ENCODE peak calls at places on chromosome 17, in five cellular contexts. A, O, M, B and S are unnamed samples.

GRCh38 chr17:68707032-68707431 is 105.9 kb upstream of the FAM20A start:
- DNase-seq in B (peak; percentile 33), O (peak; percentile 77), A (no peak), M (peak; percentile 69), S (no peak)

GRCh38 chr17:34651267-34651955 is 72.0 kb downstream of the TMEM132E start:
- DNase-seq in A (no peak), O (no peak), B (no peak), M (no peak), S (no peak)

GRCh38 chr17:64547354-64547753 is 40.6 kb downstream of the CEP95 start:
- DNase-seq in B (no peak), O (no peak), A (no peak), M (no peak), S (no peak)

GRCh38 chr17:64055183-64056142 is 35.0 kb upstream of the ICAM2 start:
- DNase-seq in O (no peak), B (no peak), A (no peak), M (no peak), S (no peak)

GRCh38 chr17:36602030-36602737 is 801 bp downstream of the MRM1 start:
- DNase-seq in B (peak; percentile 30), A (peak; percentile 70), O (no peak), M (no peak), S (no peak)

GRCh38 chr17:66837883-66838665 is 3.2 kb downstream of the CACNG5 start:
- DNase-seq in O (no peak), M (no peak), A (no peak), B (no peak), S (no peak)

GRCh38 chr17:4769628-4770027 is 2.1 kb upstream of the TM4SF5 start:
- DNase-seq in B (peak; percentile 53), A (no peak), M (peak; percentile 55), O (peak; percentile 46), S (no peak)

GRCh38 chr17:37745801-37746426 is 1.1 kb upstream of the HNF1B start:
- DNase-seq in A (peak; percentile 50), M (no peak), B (no peak), O (no peak), S (no peak)

GRCh38 chr17:56876766-56877179 is 37.1 kb downstream of the TRIM25 start:
- DNase-seq in B (peak; percentile 9), O (no peak), M (no peak), A (no peak), S (no peak)

GRCh38 chr17:11996722-11997146 is 541 bp downstream of the ZNF18 start:
- DNase-seq in A (no peak), B (peak; percentile 50), O (peak; percentile 48), M (peak; percentile 46), S (peak; percentile 58)

GRCh38 chr17:28643979-28644781 is 778 bp downstream of the BLTP2 start:
- DNase-seq in M (peak; percentile 53), B (peak; percentile 61), A (peak; percentile 57), O (peak; percentile 50), S (peak; percentile 52)

GRCh38 chr17:43845772-43846171 is 1.2 kb upstream of the CD300LG start:
- DNase-seq in B (no peak), A (no peak), O (no peak), M (no peak), S (no peak)

GRCh38 chr17:82734987-82735866 is at the start of gene FN3K:
- DNase-seq in A (peak; percentile 62), O (no peak), B (peak; percentile 64), M (no peak), S (no peak)

GRCh38 chr17:41486809-41487530 is 2.7 kb downstream of the KRT36 start:
- DNase-seq in A (peak; percentile 46), O (no peak), B (peak; percentile 9), M (no peak), S (peak; percentile 60)

GRCh38 chr17:31275126-31275525 is 21.9 kb downstream of the OMG start:
- DNase-seq in O (no peak), A (no peak), M (peak; percentile 58), B (peak; percentile 36), S (no peak)

GRCh38 chr17:60901222-60901621 is 223.6 kb downstream of the BCAS3 start:
- DNase-seq in M (peak; percentile 20), B (peak; percentile 56), A (no peak), O (peak; percentile 1), S (no peak)

GRCh38 chr17:14301761-14302401 is 1.0 kb downstream of the HS3ST3B1 start:
- DNase-seq in A (peak; percentile 6), M (no peak), O (peak; percentile 30), B (peak; percentile 63), S (peak; percentile 54)

GRCh38 chr17:27980035-27980434 is 62.4 kb upstream of the NLK start:
- DNase-seq in M (peak; percentile 93), A (no peak), O (peak; percentile 16), B (peak; percentile 96), S (no peak)

GRCh38 chr17:58207451-58207850 is 11.6 kb downstream of the MKS1 start:
- DNase-seq in O (no peak), M (no peak), B (no peak), A (no peak), S (no peak)

GRCh38 chr17:43360739-43361498 is 37.9 kb upstream of the ARL4D start:
- DNase-seq in M (peak; percentile 99), B (peak; percentile 100), A (peak; percentile 95), O (peak; percentile 99), S (peak; percentile 98)

GRCh38 chr17:20281860-20282259 is 185.5 kb downstream of the LGALS9B start:
- DNase-seq in B (no peak), M (no peak), A (no peak), O (no peak), S (peak; percentile 86)

GRCh38 chr17:59746849-59747445 is 39.5 kb downstream of the VMP1 start:
- DNase-seq in O (peak; percentile 53), A (no peak), B (peak; percentile 81), M (no peak), S (no peak)

GRCh38 chr17:75712480-75712879 is 8.8 kb upstream of the ITGB4 start:
- DNase-seq in O (no peak), M (peak; percentile 42), B (peak; percentile 19), A (no peak), S (no peak)

GRCh38 chr17:80951121-80952090 is 40.2 kb upstream of the CHMP6 start:
- DNase-seq in O (no peak), M (no peak), A (no peak), B (no peak), S (peak; percentile 30)

GRCh38 chr17:60639019-60639330 is 38.7 kb upstream of the BCAS3 start:
- DNase-seq in A (no peak), O (no peak), M (no peak), B (no peak), S (no peak)

GRCh38 chr17:20127660-20128413 is 118.7 kb downstream of the SPECC1 start:
- DNase-seq in M (peak; percentile 62), O (peak; percentile 44), B (peak; percentile 35), A (no peak), S (no peak)

GRCh38 chr17:42814633-42815399 is 9.3 kb downstream of the BECN1 start:
- DNase-seq in O (peak; percentile 84), A (no peak), B (peak; percentile 98), M (peak; percentile 72), S (no peak)

GRCh38 chr17:7114875-7115614 is 423 bp upstream of the ASGR2 start:
- DNase-seq in O (no peak), B (no peak), A (no peak), M (no peak), S (no peak)

GRCh38 chr17:41548844-41549595 is 20.9 kb upstream of the KRT19 start:
- DNase-seq in A (peak; percentile 99), O (peak; percentile 84), B (peak; percentile 87), M (peak; percentile 82), S (peak; percentile 79)

GRCh38 chr17:77465358-77466041 is 324.7 kb downstream of the SEC14L1 start:
- DNase-seq in B (peak; percentile 79), A (peak; percentile 46), O (peak; percentile 43), M (peak; percentile 55), S (peak; percentile 94)

GRCh38 chr17:48613862-48614694 is 1.0 kb downstream of the HOXB8 start:
- DNase-seq in A (no peak), O (no peak), B (no peak), M (no peak), S (no peak)

GRCh38 chr17:48614904-48615211 is 234 bp downstream of the HOXB8 start:
- DNase-seq in M (no peak), O (no peak), B (no peak), A (no peak), S (no peak)

GRCh38 chr17:48612456-48612853 is 1.6 kb upstream of the HOXB7 start:
- DNase-seq in B (no peak), A (no peak), O (no peak), M (no peak), S (no peak)

GRCh38 chr17:48611681-48612455 is 1.1 kb upstream of the HOXB7 start:
- DNase-seq in A (peak; percentile 80), O (no peak), M (no peak), B (no peak), S (no peak)

GRCh38 chr17:48612854-48613691 is 2.0 kb downstream of the HOXB8 start:
- DNase-seq in M (no peak), A (no peak), B (no peak), O (no peak), S (no peak)
- TF ChIP-seq CTCF in M (peak; percentile 6), A (peak; percentile 44), B (peak; percentile 38), O (no peak), S (peak; percentile 49)

GRCh38 chr17:51087072-51087757 is 33.5 kb downstream of the SPAG9 start:
- DNase-seq in B (peak; percentile 25), O (no peak), A (no peak), M (no peak), S (no peak)
- TF ChIP-seq CTCF in B (no peak), O (no peak), A (no peak), M (no peak), S (no peak)

GRCh38 chr17:48954300-48954755 is 9.7 kb upstream of the SNF8 start:
- DNase-seq in B (peak; percentile 73), A (peak; percentile 73), M (peak; percentile 27), O (peak; percentile 52), S (no peak)
- TF ChIP-seq CTCF in B (peak; percentile 86), A (peak; percentile 63), M (peak; percentile 49), O (peak; percentile 78), S (no peak)

GRCh38 chr17:47884905-47885735 is 10.9 kb upstream of the SP2 start:
- DNase-seq in B (no peak), O (no peak), M (no peak), A (no peak), S (no peak)
- TF ChIP-seq CTCF in B (no peak), O (no peak), M (no peak), A (no peak), S (no peak)